ENCODE peak calls at places on chromosomes 1 and 21, in six cellular contexts. B, A, K, L, O and V are unnamed samples.

GRCh38 chr21:45844181-45844580 is 137.4 kb upstream of the COL6A1 start:
- DNase-seq in B (no peak), A (no peak), K (no peak), L (no peak), O (no peak), V (peak)

GRCh38 chr1:10253755-10254154 is 43.4 kb downstream of the KIF1B start:
- DNase-seq in B (no peak), A (peak), K (no peak), L (peak), O (no peak), V (no peak)

GRCh38 chr1:209889077-209889418 is 49.0 kb upstream of the SYT14 start:
- DNase-seq in B (no peak), A (no peak), K (no peak), L (no peak), O (no peak), V (no peak)

GRCh38 chr1:115312752-115313151 is 25.3 kb downstream of the NGF start:
- DNase-seq in B (no peak), A (no peak), K (no peak), L (no peak), O (no peak), V (no peak)

GRCh38 chr1:117146570-117147340 is 25.2 kb upstream of the TRIM45 start:
- DNase-seq in B (peak), A (peak), K (no peak), L (peak), O (no peak), V (no peak)

GRCh38 chr1:152886090-152886489 is 8.0 kb downstream of the SMCP start:
- DNase-seq in B (no peak), A (no peak), K (no peak), L (no peak), O (no peak), V (no peak)

GRCh38 chr1:152167835-152168534 is 9.0 kb upstream of the RPTN start:
- DNase-seq in B (peak), A (peak), K (no peak), L (peak), O (no peak), V (no peak)

GRCh38 chr1:71196685-71197084 is 115.8 kb upstream of the ZRANB2 start:
- DNase-seq in B (no peak), A (peak), K (no peak), L (peak), O (no peak), V (no peak)

GRCh38 chr1:183956559-183957188 is 80.9 kb downstream of the COLGALT2 start:
- DNase-seq in B (peak), A (peak), K (no peak), L (peak), O (no peak), V (no peak)

GRCh38 chr1:116340506-116341240 is 32.4 kb upstream of the ATP1A1 start:
- DNase-seq in B (no peak), A (no peak), K (no peak), L (no peak), O (no peak), V (no peak)

GRCh38 chr1:161180643-161181042 is 3.3 kb upstream of the B4GALT3 start:
- DNase-seq in B (peak), A (no peak), K (no peak), L (no peak), O (no peak), V (no peak)

GRCh38 chr1:217089239-217090014 is 366.2 kb upstream of the ESRRG start:
- DNase-seq in B (no peak), A (peak), K (no peak), L (peak), O (no peak), V (no peak)

GRCh38 chr1:66654643-66655042 is 97.6 kb upstream of the DYNLT5 start:
- DNase-seq in B (no peak), A (no peak), K (no peak), L (no peak), O (no peak), V (no peak)

GRCh38 chr21:46620846-46621245 is 14.6 kb upstream of the PRMT2 start:
- DNase-seq in B (no peak), A (no peak), K (no peak), L (no peak), O (no peak), V (no peak)

GRCh38 chr1:9211291-9211811 is 23.2 kb upstream of the H6PD start:
- DNase-seq in B (no peak), A (peak), K (no peak), L (peak), O (no peak), V (no peak)

GRCh38 chr1:61221642-61222041 is 139.3 kb downstream of the NFIA start:
- DNase-seq in B (no peak), A (peak), K (no peak), L (no peak), O (no peak), V (no peak)

GRCh38 chr21:28299946-28300345 is 692.7 kb downstream of the LTN1 start:
- DNase-seq in B (no peak), A (no peak), K (no peak), L (no peak), O (no peak), V (no peak)

GRCh38 chr1:153490272-153491051 is 30.0 kb upstream of the S100A7 start:
- DNase-seq in B (no peak), A (peak), K (no peak), L (peak), O (no peak), V (no peak)

GRCh38 chr1:230243146-230243545 is 176.1 kb downstream of the GALNT2 start:
- DNase-seq in B (no peak), A (no peak), K (no peak), L (no peak), O (no peak), V (no peak)

GRCh38 chr1:44240802-44241671 is 27.8 kb downstream of the DMAP1 start:
- DNase-seq in B (peak), A (no peak), K (no peak), L (no peak), O (no peak), V (no peak)

GRCh38 chr1:159839135-159839849 is 12.6 kb downstream of the SLAMF8 start:
- DNase-seq in B (no peak), A (no peak), K (no peak), L (no peak), O (no peak), V (no peak)

GRCh38 chr1:11525151-11525505 is 46.2 kb downstream of the DISP3 start:
- DNase-seq in B (no peak), A (no peak), K (no peak), L (no peak), O (no peak), V (no peak)

GRCh38 chr1:87941292-87941946 is 612.7 kb downstream of the LMO4 start:
- DNase-seq in B (peak), A (no peak), K (no peak), L (no peak), O (no peak), V (no peak)

GRCh38 chr1:20416706-20417105 is 69.3 kb downstream of the CAMK2N1 start:
- DNase-seq in B (no peak), A (no peak), K (no peak), L (no peak), O (no peak), V (no peak)

GRCh38 chr1:47707887-47708535 is 270.2 kb downstream of the FOXD2 start:
- DNase-seq in B (no peak), A (no peak), K (no peak), L (no peak), O (no peak), V (no peak)

GRCh38 chr21:46551636-46552241 is 53.1 kb downstream of the S100B start:
- DNase-seq in B (peak), A (no peak), K (no peak), L (no peak), O (no peak), V (peak)

GRCh38 chr1:117818456-117818855 is 111.0 kb downstream of the GDAP2 start:
- DNase-seq in B (no peak), A (peak), K (no peak), L (no peak), O (no peak), V (no peak)

GRCh38 chr1:183869230-183869629 is 64.3 kb downstream of the RGL1 start:
- DNase-seq in B (no peak), A (no peak), K (no peak), L (no peak), O (no peak), V (no peak)

GRCh38 chr1:20511518-20512428 is 3.8 kb upstream of the MUL1 start:
- DNase-seq in B (no peak), A (no peak), K (no peak), L (peak), O (no peak), V (no peak)

GRCh38 chr1:156245451-156246232 is 2.2 kb downstream of the PAQR6 start:
- DNase-seq in B (no peak), A (no peak), K (no peak), L (no peak), O (no peak), V (peak)

GRCh38 chr1:155079487-155080249 is 1.0 kb downstream of the EFNA3 start:
- DNase-seq in B (no peak), A (no peak), K (no peak), L (peak), O (no peak), V (no peak)

GRCh38 chr1:151858030-151858746 is 4.7 kb upstream of the THEM5 start:
- DNase-seq in B (no peak), A (peak), K (no peak), L (no peak), O (no peak), V (no peak)

GRCh38 chr1:218711021-218711420 is 365.9 kb downstream of the TGFB2 start:
- DNase-seq in B (no peak), A (peak), K (no peak), L (no peak), O (no peak), V (no peak)

GRCh38 chr1:94501925-94502324 is 39.6 kb downstream of the F3 start:
- DNase-seq in B (no peak), A (no peak), K (no peak), L (no peak), O (no peak), V (no peak)

GRCh38 chr21:23218667-23219066 is 2220.5 kb downstream of the NCAM2 start:
- DNase-seq in B (no peak), A (no peak), K (no peak), L (no peak), O (no peak), V (no peak)

GRCh38 chr1:8908388-8909151 is 30.1 kb upstream of the ENO1 start:
- DNase-seq in B (peak), A (no peak), K (no peak), L (no peak), O (no peak), V (no peak)

GRCh38 chr1:92538413-92539061 is 51.8 kb upstream of the GFI1 start:
- DNase-seq in B (no peak), A (peak), K (no peak), L (peak), O (no peak), V (no peak)

GRCh38 chr1:223784541-223784940 is 61.2 kb downstream of the TP53BP2 start:
- DNase-seq in B (no peak), A (no peak), K (no peak), L (no peak), O (no peak), V (no peak)
- H2BK5ac ChIP-seq in B (no peak), A (no peak), K (no peak), L (no peak), O (no peak), V (no peak)

DNA sequence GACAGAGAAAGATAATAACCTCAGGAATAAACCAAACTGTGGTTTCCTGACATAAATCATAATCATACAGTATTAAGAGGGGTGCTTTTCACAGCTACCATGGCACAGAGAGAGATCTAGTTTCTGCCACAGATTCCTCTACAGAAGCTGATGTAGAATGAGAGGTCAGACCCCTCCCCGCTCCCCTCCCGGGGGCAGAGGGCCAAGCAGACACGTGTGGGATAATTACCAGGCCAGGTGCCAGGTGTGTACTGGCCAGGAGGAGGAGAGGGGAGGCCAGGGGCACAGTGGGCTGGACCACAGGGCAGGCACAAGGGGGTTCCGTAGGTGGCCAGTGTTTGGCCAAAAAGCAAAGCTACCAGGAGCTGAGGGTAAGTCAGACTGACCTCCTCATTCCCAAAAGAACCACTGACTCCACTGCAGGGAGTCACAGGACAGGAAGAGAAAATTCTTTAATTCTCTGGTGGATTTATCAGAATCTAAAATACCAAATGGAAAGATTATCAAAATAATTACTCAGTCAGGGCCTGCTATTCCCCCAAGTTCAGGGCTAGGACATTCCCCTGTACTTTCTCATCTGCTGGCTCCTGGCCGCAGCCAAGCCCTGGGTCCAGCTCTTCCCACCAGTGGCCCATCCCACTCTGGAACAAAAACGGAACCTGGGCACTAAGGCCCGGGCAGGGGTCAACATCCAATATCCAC is 30.0 kb downstream of the C2CD2 start:
- DNase-seq in B (no peak), A (peak), K (no peak), L (no peak), O (no peak), V (no peak)
- H3K18ac ChIP-seq in B (no peak), A (peak), K (peak), L (no peak), O (no peak), V (no peak)

DNA sequence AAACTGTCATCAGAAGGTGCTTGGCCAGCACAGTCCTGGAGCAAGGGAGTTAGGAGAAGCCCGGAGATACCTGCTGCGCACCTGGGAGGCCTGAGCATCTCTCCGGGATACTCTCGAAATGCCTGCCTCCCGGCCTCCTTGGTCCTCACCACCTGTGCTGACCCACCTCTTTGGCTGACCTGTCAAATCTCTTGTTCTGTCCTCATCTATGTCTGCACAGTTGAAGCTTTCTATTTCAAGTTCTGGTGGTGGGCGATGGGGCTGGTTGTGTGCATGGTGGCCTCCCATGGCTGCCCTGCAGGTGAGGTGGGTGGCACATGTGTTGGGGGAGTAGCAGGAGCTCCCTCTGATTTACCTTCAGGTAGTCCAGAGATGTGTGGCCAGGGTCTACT is 52.5 kb downstream of the NENF start:
- DNase-seq in B (no peak), A (no peak), K (no peak), L (no peak), O (no peak), V (no peak)
- H3K4ac ChIP-seq in B (no peak), A (no peak), K (no peak), L (no peak), O (no peak), V (no peak)

GRCh38 chr1:56167596-56167995 is 411.8 kb downstream of the PLPP3 start:
- DNase-seq in B (no peak), A (no peak), K (no peak), L (no peak), O (no peak), V (no peak)
- H2BK5ac ChIP-seq in B (no peak), A (no peak), K (no peak), L (no peak), O (no peak), V (no peak)

GRCh38 chr1:1347663-1348419 is 1.4 kb downstream of the DVL1 start:
- DNase-seq in B (peak), A (peak), K (no peak), L (peak), O (no peak), V (peak)
- H3K18ac ChIP-seq in B (no peak), A (no peak), K (peak), L (peak), O (no peak), V (no peak)

DNA sequence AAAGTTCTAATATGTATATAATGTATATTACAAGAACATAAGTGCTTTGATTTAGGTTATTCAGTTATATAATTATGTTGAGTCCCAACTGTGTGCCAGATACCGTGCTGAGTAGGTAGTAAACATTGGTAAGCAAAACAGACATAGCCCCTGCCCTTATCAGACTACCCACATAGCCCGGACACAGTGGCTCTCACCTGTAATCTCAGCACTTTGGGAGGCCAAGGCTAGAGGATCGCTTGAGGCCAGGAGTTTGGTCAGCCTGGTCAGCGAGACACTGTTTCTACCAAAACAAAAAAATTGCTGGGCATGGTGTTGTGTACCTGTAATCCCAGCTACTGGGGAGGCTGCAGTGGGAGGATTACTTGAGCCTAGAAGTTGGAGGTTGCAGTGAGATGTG is 30.7 kb downstream of the RNF11 start:
- DNase-seq in B (no peak), A (no peak), K (no peak), L (no peak), O (no peak), V (no peak)
- H3K4ac ChIP-seq in B (no peak), A (peak), K (no peak), L (no peak), O (no peak), V (no peak)

GRCh38 chr1:26050255-26050640 is 4.3 kb upstream of the SLC30A2 start:
- DNase-seq in B (no peak), A (no peak), K (no peak), L (no peak), O (no peak), V (no peak)
- H2BK5ac ChIP-seq in B (no peak), A (no peak), K (no peak), L (no peak), O (no peak), V (no peak)

DNA sequence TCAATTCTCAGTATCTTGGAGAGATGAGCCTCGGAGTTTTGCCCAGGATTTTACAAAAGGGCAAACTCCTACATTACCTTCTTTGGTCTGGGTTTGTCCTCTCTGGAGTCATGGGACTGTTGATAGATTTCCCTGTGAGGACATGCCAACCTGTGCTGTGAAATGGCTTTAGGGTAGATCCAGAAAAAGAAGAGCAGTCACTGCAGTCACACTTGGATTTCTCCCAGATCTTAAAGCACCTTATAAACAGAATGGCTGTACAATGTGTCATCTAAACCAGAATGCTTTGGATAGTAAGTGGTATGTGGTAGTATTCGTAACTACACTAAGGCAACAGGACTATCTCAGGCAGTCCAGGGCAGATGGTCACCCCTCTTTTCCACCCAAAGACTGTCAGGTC is 1.9 kb upstream of the CSRP1 start:
- DNase-seq in B (no peak), A (peak), K (no peak), L (peak), O (no peak), V (no peak)
- H3K18ac ChIP-seq in B (no peak), A (peak), K (no peak), L (no peak), O (no peak), V (no peak)